ENCODE peak calls at places on chromosomes 7 and 10, in ten cellular contexts. P, U, K, B, T, L, E, S, A and Q are unnamed samples.

GRCh38 chr7:18212788-18213187 is 185.1 kb upstream of the PRPS1L1 start:
- DNase-seq in P (no peak), U (no peak), K (no peak), B (no peak), T (peak), L (no peak), E (no peak), S (no peak), A (no peak), Q (no peak)

GRCh38 chr10:115093776-115094361 is 704 bp downstream of the ATRNL1 start:
- DNase-seq in P (no peak), U (no peak), K (no peak), B (no peak), T (no peak), L (peak), E (no peak), S (no peak), A (no peak), Q (no peak)

GRCh38 chr7:142801601-142802295 is 31.0 kb downstream of the PRSS2 start:
- DNase-seq in P (no peak), U (no peak), K (no peak), B (no peak), T (no peak), L (no peak), E (no peak), S (no peak), A (no peak), Q (peak)

GRCh38 chr10:4733150-4733842 is 92.7 kb upstream of the AKR1E2 start:
- DNase-seq in P (peak), U (no peak), K (no peak), B (no peak), T (no peak), L (no peak), E (no peak), S (no peak), A (no peak), Q (no peak)

GRCh38 chr7:67359900-67360299 is 363.3 kb downstream of the TYW1 start:
- DNase-seq in P (no peak), U (no peak), K (no peak), B (no peak), T (no peak), L (no peak), E (no peak), S (no peak), A (no peak), Q (no peak)

GRCh38 chr7:125670926-125671572 is 741.4 kb upstream of the POT1 start:
- DNase-seq in P (peak), U (no peak), K (no peak), B (no peak), T (no peak), L (no peak), E (no peak), S (no peak), A (peak), Q (no peak)

GRCh38 chr7:157800281-157800680 is 463.5 kb downstream of the DNAJB6 start:
- DNase-seq in P (no peak), U (no peak), K (no peak), B (no peak), T (no peak), L (no peak), E (no peak), S (no peak), A (no peak), Q (no peak)

GRCh38 chr10:88913803-88914202 is 33.8 kb downstream of the STAMBPL1 start:
- DNase-seq in P (no peak), U (no peak), K (no peak), B (no peak), T (no peak), L (no peak), E (no peak), S (no peak), A (no peak), Q (no peak)

GRCh38 chr7:31493714-31494181 is 20.1 kb upstream of the ITPRID1 start:
- DNase-seq in P (peak), U (no peak), K (no peak), B (no peak), T (no peak), L (no peak), E (no peak), S (no peak), A (no peak), Q (no peak)

GRCh38 chr10:117686606-117687005 is 144.1 kb downstream of the EMX2 start:
- DNase-seq in P (no peak), U (no peak), K (no peak), B (no peak), T (no peak), L (no peak), E (no peak), S (no peak), A (no peak), Q (no peak)

GRCh38 chr10:111756541-111757061 is 427.0 kb downstream of the GPAM start:
- DNase-seq in P (peak), U (no peak), K (no peak), B (peak), T (peak), L (peak), E (peak), S (no peak), A (peak), Q (no peak)